ENCODE peak calls at places on chromosomes 13 and 19, in eight cellular contexts. W is CD8-positive, alpha-beta T cell; H is cardiac muscle cell; Y is IMR-90; O is retinal pigment epithelial cell; G is left ventricle myocardium inferior; I is foreskin fibroblast; X is stomach. D is an unnamed sample.

GRCh38 chr19:1038995-1039645 is 787 bp upstream of the ABCA7 start:
- DNase-seq in H (no peak), Y (peak), W (no peak), X (no peak), I (no peak), G (no peak), O (no peak), D (no peak)

GRCh38 chr13:99005609-99006008 is 27.7 kb upstream of the DOCK9 start:
- DNase-seq in W (no peak), I (no peak), X (no peak), G (no peak), H (no peak), Y (no peak), O (no peak), D (no peak)

GRCh38 chr13:26011996-26012688 is 39.7 kb downstream of the SHISA2 start:
- DNase-seq in G (no peak), X (no peak), Y (no peak), I (no peak), W (peak), H (no peak), O (no peak), D (no peak)

GRCh38 chr19:58277748-58278147 is 1.0 kb upstream of the ZNF8 start:
- DNase-seq in O (no peak), W (no peak), Y (no peak), G (no peak), X (no peak), I (no peak), H (no peak), D (no peak)

GRCh38 chr19:38395381-38396127 is 7.1 kb downstream of the SPRED3 start:
- DNase-seq in I (no peak), O (no peak), Y (no peak), G (no peak), X (no peak), W (peak), H (no peak), D (no peak)

GRCh38 chr13:43776680-43777079 is 10.1 kb downstream of the ENOX1 start:
- DNase-seq in Y (no peak), G (no peak), W (no peak), I (no peak), O (no peak), H (no peak), X (no peak), D (no peak)

GRCh38 chr19:13849277-13849676 is 27.7 kb upstream of the NANOS3 start:
- DNase-seq in G (no peak), Y (no peak), W (no peak), X (no peak), H (no peak), I (no peak), O (no peak), D (no peak)

GRCh38 chr19:9705836-9706235 is 30.9 kb upstream of the ZNF562 start:
- DNase-seq in W (no peak), Y (no peak), X (no peak), O (no peak), H (no peak), I (no peak), G (no peak), D (no peak)

GRCh38 chr19:34094960-34095359 is 77.3 kb upstream of the LSM14A start:
- DNase-seq in W (no peak), X (no peak), I (no peak), G (no peak), H (no peak), O (no peak), Y (no peak), D (no peak)

GRCh38 chr19:35090160-35090794 is 25.3 kb upstream of the FXYD3 start:
- DNase-seq in G (no peak), Y (peak), H (peak), O (no peak), I (peak), X (peak), W (no peak), D (no peak)

GRCh38 chr19:831407-832369 is 4.1 kb downstream of the AZU1 start:
- DNase-seq in Y (no peak), H (no peak), O (no peak), X (no peak), W (no peak), G (no peak), I (no peak), D (no peak)

GRCh38 chr19:56222901-56223300 is 20.8 kb downstream of the ZSCAN5C start:
- DNase-seq in O (no peak), W (no peak), Y (no peak), I (no peak), G (no peak), X (no peak), H (no peak), D (no peak)
- TF ChIP-seq CTCF in O (no peak), W (no peak), Y (no peak), I (no peak), G (no peak), X (no peak), H (no peak), D (no peak)

GRCh38 chr13:33466262-33466661 is 180.7 kb upstream of the STARD13 start:
- DNase-seq in Y (no peak), I (no peak), X (no peak), H (no peak), O (no peak), G (no peak), W (no peak), D (no peak)
- TF ChIP-seq CTCF in Y (no peak), I (no peak), X (no peak), H (peak), O (peak), G (no peak), W (no peak), D (no peak)

GRCh38 chr19:4624301-4624700 is 15.0 kb upstream of the TNFAIP8L1 start:
- DNase-seq in H (peak), G (no peak), Y (no peak), X (no peak), O (no peak), I (no peak), W (no peak), D (no peak)

GRCh38 chr19:4622695-4623421 is 16.5 kb upstream of the TNFAIP8L1 start:
- DNase-seq in G (no peak), O (no peak), Y (no peak), X (no peak), I (no peak), W (no peak), H (peak), D (no peak)

GRCh38 chr19:4620675-4621074 is 18.6 kb upstream of the TNFAIP8L1 start:
- DNase-seq in Y (no peak), G (no peak), O (no peak), X (no peak), H (peak), I (no peak), W (no peak), D (no peak)

GRCh38 chr19:4619668-4620294 is 19.5 kb upstream of the TNFAIP8L1 start:
- DNase-seq in H (no peak), W (no peak), O (no peak), Y (no peak), G (no peak), X (no peak), I (no peak), D (no peak)

DNA sequence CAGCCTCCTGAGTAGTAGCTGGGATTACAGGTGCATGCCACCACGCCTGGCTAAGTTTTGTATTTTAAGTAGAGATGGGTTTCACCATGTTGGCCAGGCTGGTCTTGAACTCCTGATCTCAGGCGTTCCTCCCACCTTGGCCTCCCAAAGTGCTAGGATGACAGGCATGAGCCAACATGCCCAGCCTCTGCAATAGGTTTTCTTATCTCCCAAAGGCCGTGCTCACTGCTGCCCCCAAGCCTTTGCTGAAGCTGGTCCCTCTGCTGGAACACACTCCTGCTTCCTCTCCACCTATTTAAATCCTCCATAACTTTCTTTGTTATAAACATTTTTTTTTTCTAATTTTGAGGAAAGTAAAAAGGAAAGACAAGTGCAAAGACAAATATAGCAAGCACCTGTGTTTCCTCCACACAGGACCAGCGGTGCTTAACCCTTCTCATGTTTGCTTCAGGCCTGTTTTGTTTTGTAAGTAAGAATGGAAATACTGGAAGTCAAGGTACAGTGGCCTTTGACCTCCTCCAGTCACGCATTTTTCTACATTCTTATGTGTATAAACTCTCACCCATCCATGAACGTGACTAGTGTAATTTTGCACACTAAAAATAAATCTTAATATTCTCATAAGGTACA is 14.5 kb upstream of the TNFAIP8L1 start:
- DNase-seq in X (no peak), H (peak), W (no peak), O (no peak), G (no peak), Y (peak), I (no peak), D (no peak)
- TF ChIP-seq CTCF in X (no peak), H (peak), W (no peak), O (peak), G (peak), Y (peak), I (peak), D (no peak)

DNA sequence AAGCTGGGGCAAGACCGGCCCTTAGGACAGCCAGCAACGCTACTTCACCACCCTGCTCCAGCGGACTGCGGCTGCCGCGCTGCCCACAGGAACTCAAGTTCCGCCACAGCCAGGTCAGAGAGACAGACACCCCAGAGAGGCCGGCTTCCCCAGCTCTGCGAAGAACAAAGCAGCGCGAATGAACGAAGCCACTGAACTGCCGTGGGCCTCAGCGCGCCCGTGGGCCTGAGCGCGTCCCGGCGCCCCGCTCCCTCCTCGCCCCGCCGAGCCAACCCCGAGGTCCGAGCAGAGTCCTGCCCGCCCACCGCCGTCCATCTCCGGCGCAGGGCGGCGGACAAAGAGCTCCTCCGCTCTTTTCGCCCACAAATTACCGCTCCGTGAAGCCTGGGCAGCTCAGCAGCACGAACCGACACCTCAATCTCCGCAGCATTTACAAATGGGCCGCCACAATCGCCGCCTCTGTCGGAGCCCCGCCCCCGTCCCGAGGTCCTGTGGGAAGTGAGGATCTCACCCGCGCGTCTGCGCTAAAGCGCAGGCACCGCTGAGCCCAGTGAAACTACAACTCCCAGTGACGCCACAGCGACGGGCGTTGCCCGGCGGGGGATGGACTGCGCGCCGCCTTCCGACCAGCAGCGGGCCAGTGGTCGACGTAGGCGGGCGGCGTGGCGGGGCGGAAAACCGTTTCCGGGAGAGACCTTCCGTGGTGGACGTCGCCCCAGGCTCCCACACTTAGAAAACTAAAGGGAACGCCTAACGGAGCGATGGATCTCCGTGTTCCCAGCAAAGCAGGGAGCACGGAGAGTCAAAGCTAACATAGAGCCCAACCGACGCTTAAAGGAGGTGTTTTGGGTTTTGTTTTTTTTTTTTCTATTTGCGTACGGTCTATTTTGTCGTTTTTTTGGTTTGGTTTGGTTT is 158.7 kb downstream of the RNF17 start:
- DNase-seq in H (peak), O (peak), I (peak), W (peak), G (peak), X (peak), Y (peak), D (peak)
- TF ChIP-seq CTCF in H (no peak), O (no peak), I (no peak), W (no peak), G (peak), X (no peak), Y (peak), D (peak)

GRCh38 chr13:30829788-30830637 is 76.1 kb upstream of the MEDAG start:
- DNase-seq in O (no peak), X (no peak), G (no peak), W (no peak), H (no peak), Y (no peak), I (no peak), D (no peak)
- TF ChIP-seq CTCF in O (no peak), X (no peak), G (no peak), W (no peak), H (no peak), Y (no peak), I (no peak), D (no peak)

GRCh38 chr13:64446372-64446771 is 2783.8 kb downstream of the PCDH9 start:
- DNase-seq in Y (no peak), O (no peak), W (no peak), G (no peak), I (no peak), H (no peak), X (no peak), D (no peak)
- TF ChIP-seq CTCF in Y (peak), O (peak), W (no peak), G (no peak), I (peak), H (peak), X (no peak), D (no peak)

GRCh38 chr19:40596608-40597328 is 4.4 kb upstream of the LTBP4 start:
- DNase-seq in X (peak), O (no peak), W (no peak), H (peak), I (peak), Y (peak), G (peak), D (no peak)
- TF ChIP-seq CTCF in X (no peak), O (no peak), W (no peak), H (no peak), I (no peak), Y (no peak), G (no peak), D (no peak)

D was measured in esophagus muscularis mucosa.